ENCODE peak calls at places on chromosomes 3 and 15, in six cellular contexts. Q is stimulated activated CD4-positive, alpha-beta T cell treated with anti-CD3 and anti-CD28 coated beads, TNF-alpha, amount 100 ng/mL, for 24 hours; I is AML-193; C is kidney tubule cell; G is NCI-H510A treated with DMSO at 0.1 percent for 48 hours; J is mucosa of gallbladder. H is an unnamed sample.
A peak's percentile ranks its signal among the peaks of the same experiment; 100 is the strongest.

GRCh38 chr15:40256642-40257235 is 17.9 kb downstream of the PAK6 start:
- DNase-seq in Q (no peak), I (no peak), C (peak; percentile 55), G (no peak), J (no peak), H (no peak)

GRCh38 chr3:112817782-112818181 is 28.9 kb downstream of the CD200R1L start:
- DNase-seq in Q (no peak), I (no peak), C (no peak), G (no peak), J (no peak), H (no peak)

GRCh38 chr15:63503739-63504246 is 600 bp upstream of the USP3 start:
- DNase-seq in Q (peak; percentile 74), I (peak; percentile 61), C (peak; percentile 95), G (no peak), J (peak; percentile 73), H (peak; percentile 90)

GRCh38 chr3:126536126-126536525 is 12.2 kb downstream of the CHST13 start:
- DNase-seq in Q (no peak), I (no peak), C (no peak), G (no peak), J (no peak), H (no peak)

GRCh38 chr3:122533931-122534334 is 19.2 kb upstream of the KPNA1 start:
- DNase-seq in Q (peak; percentile 11), I (peak; percentile 98), C (peak; percentile 89), G (no peak), J (no peak), H (peak; percentile 42)

GRCh38 chr3:42847731-42848130 is 27.9 kb downstream of the CYP8B1 start:
- DNase-seq in Q (no peak), I (no peak), C (peak; percentile 69), G (no peak), J (peak; percentile 26), H (no peak)

GRCh38 chr3:88896026-88896425 is 211.4 kb upstream of the EPHA3 start:
- DNase-seq in Q (no peak), I (no peak), C (peak; percentile 8), G (no peak), J (no peak), H (no peak)

GRCh38 chr3:134373942-134374790 is at the start of gene AMOTL2:
- DNase-seq in Q (no peak), I (no peak), C (peak; percentile 98), G (peak; percentile 51), J (peak; percentile 89), H (peak; percentile 96)

GRCh38 chr3:23996058-23996457 is 51.0 kb downstream of the NR1D2 start:
- DNase-seq in Q (no peak), I (no peak), C (no peak), G (no peak), J (no peak), H (no peak)

GRCh38 chr15:34039506-34040123 is 611 bp upstream of the AVEN start:
- DNase-seq in Q (no peak), I (peak; percentile 53), C (peak; percentile 27), G (no peak), J (no peak), H (no peak)

GRCh38 chr15:66135664-66136063 is 117.9 kb downstream of the MEGF11 start:
- DNase-seq in Q (no peak), I (no peak), C (no peak), G (no peak), J (no peak), H (no peak)

GRCh38 chr3:159280792-159281191 is 478.9 kb downstream of the MFSD1 start:
- DNase-seq in Q (no peak), I (no peak), C (no peak), G (no peak), J (no peak), H (no peak)

H was measured in hepatocyte.